ENCODE peak calls at places on chromosomes 11 and 22, in nine cellular contexts. G is cardiac muscle cell; X is AG10803; Q is substantia nigra; P is neuronal stem cell; Z is upper lobe of right lung; E is stimulated activated CD8-positive, alpha-beta memory T cell treated with anti-CD3 and anti-CD28 coated beads, Interleukin-4, amount 100 ng/mL, for 4 hours; C is effector memory CD8-positive, alpha-beta T cell; B is CD8-positive, alpha-beta T cell. V is an unnamed sample.

GRCh38 chr11:12629601-12630313 is 44.5 kb upstream of the TEAD1 start:
- DNase-seq in P (no peak), Q (no peak), G (peak; percentile 64), Z (no peak), E (no peak), X (peak; percentile 54), B (no peak), C (no peak), V (no peak)

GRCh38 chr11:17917556-17917955 is 95.3 kb downstream of the SERGEF start:
- DNase-seq in P (no peak), B (no peak), X (no peak), Q (no peak), E (no peak), C (no peak), Z (no peak), G (no peak), V (no peak)

GRCh38 chr11:2951235-2952110 is 22.3 kb upstream of the PHLDA2 start:
- DNase-seq in C (no peak), P (no peak), Q (no peak), G (peak; percentile 52), Z (no peak), E (no peak), B (no peak), X (peak; percentile 60), V (no peak)

GRCh38 chr22:22454997-22455396 is 53.5 kb downstream of the ZNF280B start:
- DNase-seq in E (no peak), Q (no peak), G (no peak), B (no peak), P (no peak), C (no peak), X (no peak), Z (no peak), V (no peak)

GRCh38 chr11:35089724-35090505 is 49.1 kb upstream of the CD44 start:
- DNase-seq in P (no peak), E (no peak), C (no peak), X (no peak), Z (no peak), G (no peak), B (no peak), Q (no peak), V (no peak)

GRCh38 chr11:126403039-126403438 is 47.6 kb downstream of the ST3GAL4 start:
- DNase-seq in C (no peak), G (no peak), X (no peak), P (no peak), Z (peak; percentile 47), B (no peak), E (no peak), Q (no peak), V (no peak)

GRCh38 chr11:97722065-97722464 is 1298.7 kb upstream of the CNTN5 start:
- DNase-seq in X (no peak), Q (no peak), G (peak; percentile 93), Z (no peak), B (no peak), C (no peak), P (no peak), E (no peak), V (no peak)

GRCh38 chr11:128767518-128767917 is 73.6 kb downstream of the FLI1 start:
- DNase-seq in Z (no peak), P (no peak), C (no peak), E (no peak), Q (no peak), G (no peak), B (no peak), X (no peak), V (no peak)

GRCh38 chr11:60786811-60787567 is 1.9 kb downstream of the MS4A10 start:
- DNase-seq in Q (no peak), Z (no peak), P (no peak), G (peak; percentile 87), E (no peak), B (no peak), X (peak; percentile 63), C (no peak), V (peak; percentile 3)

GRCh38 chr11:119093666-119093950 is 8.0 kb downstream of the DPAGT1 start:
- DNase-seq in G (no peak), X (no peak), C (no peak), E (no peak), Z (no peak), B (no peak), Q (no peak), P (no peak), V (no peak)

GRCh38 chr11:29124436-29124835 is 892.4 kb downstream of the KCNA4 start:
- DNase-seq in Z (no peak), C (no peak), E (no peak), P (no peak), B (no peak), Q (no peak), G (no peak), X (no peak), V (no peak)

GRCh38 chr22:19984201-19984753 is 32.3 kb downstream of the ARVCF start:
- DNase-seq in X (peak; percentile 57), P (no peak), C (no peak), Z (no peak), E (no peak), B (peak; percentile 16), Q (no peak), G (no peak), V (no peak)

GRCh38 chr22:22210375-22210774 is 34.2 kb upstream of the VPREB1 start:
- DNase-seq in Q (no peak), Z (no peak), E (peak; percentile 8), P (no peak), C (no peak), X (peak; percentile 33), G (peak; percentile 43), B (no peak), V (no peak)

GRCh38 chr22:37431811-37432707 is 4.8 kb upstream of the ELFN2 start:
- DNase-seq in C (no peak), Z (no peak), G (peak; percentile 98), X (peak; percentile 99), P (no peak), Q (no peak), E (no peak), B (no peak), V (no peak)

GRCh38 chr11:68632802-68633201 is 51.5 kb upstream of the GAL start:
- DNase-seq in G (peak; percentile 82), C (peak; percentile 21), Q (no peak), X (peak; percentile 28), P (peak; percentile 56), E (no peak), Z (no peak), B (peak; percentile 62), V (no peak)

GRCh38 chr11:68402355-68403031 is 58.1 kb upstream of the PPP6R3 start:
- DNase-seq in Z (no peak), G (no peak), B (no peak), P (no peak), C (no peak), Q (no peak), E (no peak), X (no peak), V (no peak)

GRCh38 chr11:6572215-6572614 is 31.2 kb downstream of the RRP8 start:
- DNase-seq in Q (no peak), G (peak; percentile 81), E (no peak), X (peak; percentile 88), Z (no peak), C (no peak), B (peak; percentile 13), P (no peak), V (no peak)

GRCh38 chr11:130371004-130371590 is 56.4 kb upstream of the ZBTB44 start:
- DNase-seq in B (no peak), Q (no peak), G (no peak), P (no peak), X (no peak), E (no peak), C (no peak), Z (no peak), V (no peak)

GRCh38 chr11:119323532-119324033 is 6.7 kb upstream of the MCAM start:
- DNase-seq in P (no peak), C (peak; percentile 80), X (peak; percentile 61), E (peak; percentile 78), B (peak; percentile 75), Q (peak; percentile 56), G (peak; percentile 78), Z (no peak), V (peak; percentile 70)

GRCh38 chr11:35427158-35427557 is 7.8 kb upstream of the SLC1A2 start:
- DNase-seq in C (no peak), E (no peak), P (no peak), Z (no peak), X (peak; percentile 87), Q (peak; percentile 22), B (no peak), G (peak; percentile 85), V (peak; percentile 70)